ENCODE peak calls at places on chromosome 21, in four cellular contexts. L is A549, J is GM12878, O is HepG2. U is an unnamed sample.

GRCh38 chr21:25870084-25870483 is 135.3 kb downstream of the GABPA start:
- DNase-seq in L (no peak), O (no peak), J (no peak), U (no peak)

GRCh38 chr21:22885614-22886013 is 1887.4 kb downstream of the NCAM2 start:
- DNase-seq in O (no peak), L (no peak), J (no peak), U (no peak)

GRCh38 chr21:18411565-18411964 is 8.0 kb upstream of the TMPRSS15 start:
- DNase-seq in J (no peak), L (no peak), O (no peak), U (no peak)

GRCh38 chr21:17514124-17514481 is 1.3 kb downstream of the CXADR start:
- DNase-seq in L (no peak), O (peak), J (no peak), U (no peak)

GRCh38 chr21:25625036-25625435 is 14.0 kb upstream of the JAM2 start:
- DNase-seq in J (no peak), O (no peak), L (no peak), U (no peak)

GRCh38 chr21:34948157-34948556 is 100.9 kb downstream of the RUNX1 start:
- DNase-seq in J (no peak), L (no peak), O (no peak), U (peak)

GRCh38 chr21:42986125-42986783 is 11.9 kb downstream of the PKNOX1 start:
- DNase-seq in L (no peak), J (no peak), O (no peak), U (no peak)

GRCh38 chr21:14991957-14992356 is 72.8 kb downstream of the NRIP1 start:
- DNase-seq in O (no peak), L (no peak), J (no peak), U (no peak)

GRCh38 chr21:37546299-37546908 is 179.8 kb downstream of the DYRK1A start:
- DNase-seq in L (no peak), O (no peak), J (no peak), U (no peak)

GRCh38 chr21:38389891-38390290 is 108.4 kb downstream of the ERG start:
- DNase-seq in J (no peak), O (no peak), L (no peak), U (no peak)

GRCh38 chr21:39456665-39457064 is 4.9 kb downstream of the SH3BGR start:
- DNase-seq in L (no peak), J (no peak), O (peak), U (no peak)

DNA sequence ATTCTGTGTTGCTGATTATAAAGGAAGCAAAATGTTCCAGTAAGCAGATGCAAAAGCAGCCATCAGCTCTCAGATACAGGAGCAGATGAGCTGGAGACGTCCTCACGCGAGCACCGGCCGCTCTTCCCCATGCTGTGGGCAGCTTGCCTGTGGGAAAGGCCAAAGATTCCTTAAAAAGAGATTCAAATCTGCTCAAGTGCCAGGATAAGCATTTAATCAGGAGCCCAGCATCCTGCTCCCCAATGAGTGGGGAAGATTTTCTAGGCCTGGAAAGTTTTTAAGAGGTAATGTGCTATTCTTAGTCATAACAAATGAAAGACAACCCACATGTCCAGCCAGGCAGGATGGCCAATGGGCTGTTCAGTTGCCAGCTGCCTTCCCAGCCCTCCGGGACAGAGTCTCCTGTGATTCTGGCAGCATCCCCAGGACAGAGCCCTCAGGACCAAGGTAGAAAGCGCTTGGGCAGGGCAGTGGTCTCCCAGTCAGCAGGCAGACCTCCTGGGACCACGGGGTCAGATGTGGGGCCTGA is 108.2 kb upstream of the TMPRSS2 start:
- DNase-seq in L (no peak), O (no peak), J (no peak), U (no peak)
- TF ChIP-seq JUNB in L (no peak), O (no peak), J (no peak), U (no peak)

GRCh38 chr21:28253378-28253777 is 739.3 kb downstream of the LTN1 start:
- DNase-seq in O (no peak), J (no peak), L (no peak), U (no peak)
- TF ChIP-seq CEBPB in O (no peak), J (no peak), L (no peak), U (no peak)

GRCh38 chr21:45386728-45387371 is 18.1 kb upstream of the COL18A1 start:
- DNase-seq in O (no peak), L (peak), J (no peak), U (no peak)
- TF ChIP-seq JUNB in O (no peak), L (no peak), J (no peak), U (no peak)

DNA sequence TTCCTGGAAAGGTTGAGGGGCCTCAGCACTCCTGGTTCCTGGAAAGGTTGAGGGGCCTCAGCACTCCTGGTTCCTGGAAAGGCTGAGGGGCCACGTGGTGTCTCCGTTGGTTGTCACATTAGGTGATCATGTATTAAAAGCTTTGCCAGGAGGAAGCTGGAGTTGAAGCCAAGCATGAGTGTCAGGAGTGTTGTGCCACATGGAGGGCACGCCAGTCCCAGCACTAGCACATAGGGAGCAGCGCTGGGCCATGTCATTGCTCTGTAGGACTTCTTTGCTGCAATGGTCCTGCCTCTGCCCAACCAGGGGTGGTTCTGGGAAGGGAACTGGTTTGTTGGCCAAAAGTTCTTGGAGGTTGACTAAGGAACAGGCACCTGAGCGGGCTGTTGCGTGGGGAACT is 13.3 kb downstream of the ATP5PO start:
- DNase-seq in J (no peak), O (no peak), L (no peak), U (no peak)
- TF ChIP-seq CEBPB in J (no peak), O (no peak), L (no peak), U (no peak)

GRCh38 chr21:29233611-29234540 is 64.8 kb upstream of the BACH1 start:
- DNase-seq in L (no peak), O (no peak), J (peak), U (no peak)
- TF ChIP-seq JUNB in L (no peak), O (no peak), J (peak), U (no peak)

U was measured in K562.